ENCODE peak calls at places on chromosome 3, in nine cellular contexts. H, S, Q, Z, B, P, K, J and T are unnamed samples.

GRCh38 chr3:10370429-10370828 is 49.5 kb upstream of the SEC13 start:
- DNase-seq in Q (no peak), B (no peak), S (no peak), P (no peak), Z (no peak), H (no peak), J (peak; percentile 10), K (peak; percentile 46), T (peak; percentile 20)

GRCh38 chr3:17473761-17474160 is 268.7 kb downstream of the TBC1D5 start:
- DNase-seq in Z (no peak), J (no peak), Q (peak; percentile 40), K (peak; percentile 27), S (no peak), H (no peak), P (no peak), B (no peak), T (peak; percentile 32)

GRCh38 chr3:127044996-127045395 is 62.1 kb downstream of the PLXNA1 start:
- DNase-seq in J (peak; percentile 24), P (peak; percentile 49), Q (peak; percentile 6), S (peak; percentile 8), H (no peak), Z (peak; percentile 29), K (peak; percentile 74), B (peak; percentile 61), T (no peak)

GRCh38 chr3:194136519-194137313 is 768 bp downstream of the HES1 start:
- DNase-seq in K (peak; percentile 56), Q (peak; percentile 55), Z (no peak), P (peak; percentile 76), B (peak; percentile 74), H (peak; percentile 63), J (peak; percentile 42), S (peak; percentile 58), T (peak; percentile 89)

GRCh38 chr3:185658943-185659342 is 72.8 kb downstream of the SENP2 start:
- DNase-seq in S (no peak), B (no peak), J (no peak), K (no peak), H (no peak), Z (no peak), Q (no peak), P (no peak), T (no peak)

GRCh38 chr3:34107669-34108068 is 309.2 kb downstream of the PDCD6IP start:
- DNase-seq in Q (no peak), K (no peak), B (no peak), P (no peak), J (peak; percentile 31), Z (no peak), H (no peak), S (peak; percentile 46), T (no peak)

GRCh38 chr3:114093001-114093350 is 36.4 kb downstream of the QTRT2 start:
- DNase-seq in K (no peak), J (no peak), B (no peak), Q (no peak), Z (no peak), S (no peak), H (no peak), P (no peak), T (peak; percentile 7)

GRCh38 chr3:46520531-46520930 is 22.8 kb downstream of the RTP3 start:
- DNase-seq in Z (no peak), H (no peak), B (no peak), K (no peak), S (no peak), Q (no peak), J (no peak), P (no peak), T (no peak)

GRCh38 chr3:70737656-70738309 is 425.3 kb upstream of the MDFIC2 start:
- DNase-seq in H (peak; percentile 7), Q (peak; percentile 83), Z (no peak), P (no peak), S (no peak), K (no peak), B (no peak), J (no peak), T (no peak)

GRCh38 chr3:181915556-181915955 is 203.8 kb downstream of the SOX2 start:
- DNase-seq in Z (no peak), B (peak; percentile 43), S (no peak), J (no peak), P (peak; percentile 60), Q (no peak), K (no peak), H (no peak), T (no peak)

GRCh38 chr3:70383360-70383831 is 71.0 kb upstream of the MDFIC2 start:
- DNase-seq in H (no peak), Z (no peak), K (no peak), J (peak; percentile 89), S (no peak), Q (no peak), B (peak; percentile 7), P (no peak), T (no peak)

GRCh38 chr3:187305881-187306280 is 14.3 kb upstream of the MASP1 start:
- DNase-seq in H (no peak), S (no peak), P (no peak), Z (no peak), J (no peak), K (no peak), Q (no peak), B (no peak), T (no peak)

DNA sequence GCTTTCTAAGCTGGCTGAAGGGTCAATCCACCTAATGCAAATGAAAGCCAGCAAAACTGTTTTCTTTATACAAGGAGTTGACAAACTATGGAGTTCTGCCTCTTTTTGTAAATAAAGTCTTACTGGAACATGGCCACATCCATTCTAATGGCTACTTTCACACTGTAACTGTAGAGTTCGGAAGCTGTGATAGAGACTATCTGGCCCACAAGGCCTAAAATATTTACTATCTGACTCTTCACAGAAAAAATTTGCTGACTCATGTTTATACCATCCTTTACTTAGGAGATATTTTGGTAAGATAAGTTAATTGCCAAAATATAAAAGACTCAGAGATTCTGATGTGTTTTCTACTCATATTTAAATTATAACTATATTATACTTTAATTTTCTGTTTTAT is 93.7 kb upstream of the GK5 start:
- DNase-seq in H (no peak), B (no peak), P (no peak), K (no peak), J (no peak), S (no peak), Q (peak; percentile 76), Z (no peak), T (peak; percentile 72)
- TF ChIP-seq EZH2phosphoT487 in H (no peak), B (no peak), P (no peak), K (no peak), J (no peak), S (no peak), Q (no peak), Z (no peak), T (no peak)

DNA sequence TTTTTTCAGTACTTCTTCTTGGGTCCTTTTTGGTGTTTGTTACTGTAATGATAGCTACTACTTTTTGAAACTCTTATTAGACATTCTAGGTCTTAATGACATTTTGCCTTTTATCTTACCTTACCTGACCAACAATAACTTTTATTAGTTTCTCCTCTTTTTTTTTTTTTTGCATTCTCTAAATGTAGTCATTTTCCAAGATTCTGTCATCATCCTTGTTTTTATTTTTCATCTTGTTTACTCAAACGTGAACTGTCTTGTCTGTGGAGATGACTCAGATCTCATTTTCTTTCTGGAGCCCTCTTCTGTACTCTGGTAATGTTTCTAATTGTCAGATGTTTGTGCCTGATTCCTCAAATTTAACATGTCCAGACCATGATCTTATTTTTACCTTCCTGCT is 2.9 kb downstream of the ABHD5 start:
- DNase-seq in K (no peak), J (no peak), H (no peak), S (no peak), Q (no peak), Z (no peak), B (no peak), P (no peak), T (peak; percentile 57)
- TF ChIP-seq EZH2phosphoT487 in K (no peak), J (no peak), H (no peak), S (no peak), Q (no peak), Z (no peak), B (no peak), P (no peak), T (no peak)

GRCh38 chr3:179015551-179016020 is 56.0 kb downstream of the ZMAT3 start:
- DNase-seq in J (peak; percentile 94), Z (peak; percentile 69), S (peak; percentile 86), P (peak; percentile 77), B (peak; percentile 88), K (peak; percentile 50), H (peak; percentile 84), Q (peak; percentile 96), T (peak; percentile 80)
- TF ChIP-seq EZH2phosphoT487 in J (no peak), Z (no peak), S (no peak), P (no peak), B (no peak), K (no peak), H (no peak), Q (no peak), T (no peak)

GRCh38 chr3:53747559-53747958 is 98.7 kb downstream of the CHDH start:
- DNase-seq in K (no peak), Q (no peak), H (no peak), B (no peak), J (no peak), P (no peak), S (no peak), Z (no peak), T (no peak)

GRCh38 chr3:53753518-53754183 is 92.6 kb downstream of the CHDH start:
- DNase-seq in S (peak; percentile 18), P (no peak), B (no peak), K (no peak), Z (no peak), J (peak; percentile 68), H (no peak), Q (no peak), T (no peak)

GRCh38 chr3:53749428-53749827 is 96.8 kb downstream of the CHDH start:
- DNase-seq in P (no peak), K (no peak), B (no peak), S (no peak), H (no peak), Q (no peak), Z (no peak), J (no peak), T (no peak)

GRCh38 chr3:53748512-53749271 is 97.5 kb downstream of the CHDH start:
- DNase-seq in Z (no peak), K (no peak), S (peak; percentile 71), Q (no peak), H (no peak), J (no peak), B (peak; percentile 59), P (no peak), T (no peak)

DNA sequence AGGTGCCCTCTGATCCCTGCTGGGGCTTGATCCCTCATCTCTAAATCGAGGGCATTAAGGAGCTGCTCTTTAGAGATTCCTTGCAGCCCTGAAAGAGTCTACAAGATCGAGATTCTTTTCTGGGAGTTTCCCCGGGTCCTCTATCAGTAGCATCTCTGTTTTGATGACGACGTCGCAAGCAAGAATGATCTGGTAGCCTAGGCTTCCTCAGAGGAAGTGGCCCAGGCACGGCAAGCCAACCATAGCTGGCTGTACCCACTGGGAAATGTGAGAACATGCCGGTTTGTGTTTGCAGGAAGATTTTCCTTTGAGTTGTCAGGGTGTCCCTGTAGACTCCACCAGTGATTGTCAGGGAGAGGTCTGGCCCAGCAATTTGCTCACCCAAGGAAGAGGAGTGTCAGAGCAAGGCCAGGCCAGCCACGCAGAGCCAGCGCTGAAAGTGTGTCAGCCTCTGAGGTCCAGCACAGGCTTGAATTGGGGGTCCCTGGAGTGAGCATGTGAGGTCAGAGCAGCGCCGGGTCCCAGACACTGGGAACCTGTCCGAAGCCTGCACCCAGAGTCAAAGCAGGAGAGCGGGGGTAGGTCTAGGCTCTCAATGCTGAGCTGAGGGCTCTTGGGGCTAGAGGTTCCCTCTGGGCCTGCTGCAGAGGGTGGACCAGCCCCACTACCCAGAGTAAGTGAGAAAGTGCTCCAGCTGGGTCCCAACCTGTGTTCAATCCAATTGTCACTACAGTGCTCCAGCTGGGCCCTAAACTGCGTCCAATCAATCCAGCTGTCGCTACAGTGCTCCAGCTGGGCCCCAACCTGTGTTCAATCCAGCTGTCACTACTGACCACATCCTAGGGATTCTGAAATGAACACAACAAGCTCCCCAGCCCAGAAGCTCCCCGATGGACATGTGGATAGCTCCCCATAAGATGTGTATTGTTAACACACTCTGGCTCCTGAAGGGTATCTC is 95.7 kb downstream of the CHDH start:
- DNase-seq in J (no peak), K (no peak), S (no peak), Q (no peak), P (no peak), Z (no peak), H (no peak), B (no peak), T (no peak)
- TF ChIP-seq EZH2phosphoT487 in J (no peak), K (no peak), S (no peak), Q (no peak), P (no peak), Z (no peak), H (no peak), B (no peak), T (no peak)